ENCODE peak calls at places on chromosomes 11 and 22, in four cellular contexts. One of them, this sample, is unnamed.

GRCh38 chr22:32556150-32556549 is 81.5 kb downstream of the FBXO7 start:
- DNase-seq in mesothelial cell of epicardium: no peak
- DNase-seq in GM13977: no peak
- DNase-seq in fibroblast of the aortic adventitia: no peak
- DNase-seq in this sample: no peak

GRCh38 chr22:47328550-47329243 is 566.2 kb downstream of the TBC1D22A start:
- DNase-seq in mesothelial cell of epicardium: no peak
- DNase-seq in GM13977: no peak
- DNase-seq in fibroblast of the aortic adventitia: peak
- DNase-seq in this sample: no peak

GRCh38 chr11:69630009-69630870 is 10.7 kb upstream of the CCND1 start:
- DNase-seq in fibroblast of the aortic adventitia: no peak
- DNase-seq in GM13977: no peak
- DNase-seq in mesothelial cell of epicardium: no peak
- DNase-seq in this sample: no peak

GRCh38 chr11:117910525-117910924 is 18.7 kb downstream of the TMPRSS13 start:
- DNase-seq in GM13977: no peak
- DNase-seq in mesothelial cell of epicardium: no peak
- DNase-seq in fibroblast of the aortic adventitia: no peak
- DNase-seq in this sample: no peak

GRCh38 chr22:39139933-39140332 is 12.5 kb downstream of the CBX7 start:
- DNase-seq in GM13977: no peak
- DNase-seq in fibroblast of the aortic adventitia: no peak
- DNase-seq in mesothelial cell of epicardium: no peak
- DNase-seq in this sample: no peak

GRCh38 chr22:18988958-18989357 is 52.9 kb upstream of the PRODH start:
- DNase-seq in mesothelial cell of epicardium: no peak
- DNase-seq in fibroblast of the aortic adventitia: no peak
- DNase-seq in GM13977: no peak
- DNase-seq in this sample: no peak

GRCh38 chr22:32354360-32355351 is 3.0 kb upstream of the RFPL3 start:
- DNase-seq in mesothelial cell of epicardium: no peak
- DNase-seq in GM13977: no peak
- DNase-seq in fibroblast of the aortic adventitia: peak
- DNase-seq in this sample: no peak

GRCh38 chr11:2767751-2768150 is 68.0 kb upstream of the KCNQ1OT1 start:
- DNase-seq in GM13977: no peak
- DNase-seq in fibroblast of the aortic adventitia: no peak
- DNase-seq in mesothelial cell of epicardium: no peak
- DNase-seq in this sample: peak

GRCh38 chr22:25076281-25076680 is 123.4 kb upstream of the CRYBB3 start:
- DNase-seq in mesothelial cell of epicardium: no peak
- DNase-seq in fibroblast of the aortic adventitia: no peak
- DNase-seq in GM13977: no peak
- DNase-seq in this sample: no peak

GRCh38 chr11:63274776-63275175 is 31.4 kb upstream of the SLC22A25 start:
- DNase-seq in mesothelial cell of epicardium: no peak
- DNase-seq in GM13977: no peak
- DNase-seq in fibroblast of the aortic adventitia: no peak
- DNase-seq in this sample: no peak

GRCh38 chr11:76939219-76939631 is 78.5 kb downstream of the ACER3 start:
- DNase-seq in GM13977: no peak
- DNase-seq in fibroblast of the aortic adventitia: no peak
- DNase-seq in mesothelial cell of epicardium: no peak
- DNase-seq in this sample: no peak

GRCh38 chr11:134643519-134644042 is 231.5 kb upstream of the B3GAT1 start:
- DNase-seq in fibroblast of the aortic adventitia: no peak
- DNase-seq in GM13977: no peak
- DNase-seq in mesothelial cell of epicardium: peak
- DNase-seq in this sample: no peak

GRCh38 chr11:73209892-73210291 is 8.2 kb upstream of the P2RY2 start:
- DNase-seq in mesothelial cell of epicardium: no peak
- DNase-seq in fibroblast of the aortic adventitia: no peak
- DNase-seq in GM13977: no peak
- DNase-seq in this sample: no peak

GRCh38 chr22:22666307-22667091 is 22.1 kb downstream of the GGTLC2 start:
- DNase-seq in mesothelial cell of epicardium: peak
- DNase-seq in GM13977: no peak
- DNase-seq in fibroblast of the aortic adventitia: peak
- DNase-seq in this sample: peak

GRCh38 chr11:103988595-103988969 is 47.9 kb upstream of the DDI1 start:
- DNase-seq in fibroblast of the aortic adventitia: peak
- DNase-seq in GM13977: no peak
- DNase-seq in mesothelial cell of epicardium: no peak
- DNase-seq in this sample: no peak

GRCh38 chr22:29914165-29914564 is 31.2 kb downstream of the MTMR3 start:
- DNase-seq in fibroblast of the aortic adventitia: peak
- DNase-seq in mesothelial cell of epicardium: no peak
- DNase-seq in GM13977: no peak
- DNase-seq in this sample: no peak

DNA sequence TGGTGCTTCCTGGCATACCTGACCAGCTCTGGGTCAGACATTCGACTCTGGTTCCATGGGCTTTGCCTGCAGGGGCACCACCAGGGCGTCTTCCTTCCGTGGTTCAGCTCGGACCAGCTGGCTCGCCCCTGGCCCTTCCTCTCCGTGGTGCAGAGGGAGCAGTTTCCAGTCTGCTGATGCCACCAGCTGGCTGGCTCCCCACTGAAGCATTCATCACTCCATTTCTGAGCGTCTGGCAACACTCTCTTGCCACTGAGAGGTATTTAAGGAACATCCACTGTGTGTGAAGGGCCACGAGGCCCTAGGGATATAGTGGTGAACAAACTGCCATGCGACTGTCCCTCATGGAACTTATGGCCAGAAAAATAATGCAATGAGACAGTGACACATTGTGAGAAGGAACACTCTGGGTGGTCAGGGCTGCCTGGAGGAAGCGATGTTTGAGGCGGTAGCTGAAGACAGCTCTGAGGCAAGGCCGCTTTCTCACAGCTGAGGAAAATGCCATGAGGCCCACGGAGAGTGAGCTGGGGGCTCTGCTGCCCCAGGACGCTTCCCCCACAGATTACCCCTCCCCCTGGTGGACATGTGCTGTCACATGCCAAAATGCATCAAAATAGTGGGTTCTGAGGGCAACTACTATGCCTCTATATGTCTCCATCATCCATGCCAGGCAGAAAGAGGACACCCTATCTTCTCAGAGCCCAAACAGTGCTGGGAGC is 44.9 kb upstream of the ARFGAP3 start:
- DNase-seq in fibroblast of the aortic adventitia: no peak
- DNase-seq in mesothelial cell of epicardium: no peak
- DNase-seq in GM13977: no peak
- DNase-seq in this sample: no peak
- TF ChIP-seq CTCF in fibroblast of the aortic adventitia: peak
- TF ChIP-seq CTCF in mesothelial cell of epicardium: peak
- TF ChIP-seq CTCF in GM13977: peak
- TF ChIP-seq CTCF in this sample: peak

DNA sequence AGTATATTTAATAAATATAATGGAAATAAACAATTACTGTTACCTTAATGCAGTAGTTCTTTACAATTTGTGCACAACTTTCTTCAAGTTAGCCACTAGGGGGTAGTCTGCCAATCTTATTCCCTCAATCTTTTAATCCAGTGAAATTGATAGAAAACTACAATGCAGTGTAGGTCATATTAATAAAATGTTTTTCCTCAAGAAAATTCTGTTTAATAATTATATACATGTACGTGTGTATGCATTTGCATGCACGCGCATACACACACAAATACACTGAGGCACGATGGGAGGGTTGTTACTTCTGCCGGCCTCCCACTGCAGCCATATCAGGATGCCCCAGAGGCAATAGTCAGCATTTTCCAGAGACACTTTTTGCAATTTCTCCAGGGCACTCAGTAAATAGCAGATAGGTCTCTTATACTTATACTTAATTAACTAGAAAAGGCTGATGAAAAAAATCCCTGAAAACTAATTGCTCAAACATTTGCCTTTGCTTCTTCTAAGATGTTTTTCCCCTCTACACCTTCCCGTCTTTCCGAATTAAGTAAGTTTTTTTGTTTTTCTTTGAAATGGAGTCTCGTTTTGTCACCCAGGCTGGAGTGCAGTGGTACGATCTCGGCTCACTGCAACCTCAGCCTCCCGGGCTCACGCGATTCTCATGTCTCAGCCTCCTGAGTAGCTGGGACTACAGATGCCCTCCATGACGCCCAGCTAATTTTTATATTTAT is 3.1 kb downstream of the GAB2 start:
- DNase-seq in fibroblast of the aortic adventitia: peak
- DNase-seq in mesothelial cell of epicardium: no peak
- DNase-seq in GM13977: peak
- DNase-seq in this sample: no peak
- TF ChIP-seq CTCF in fibroblast of the aortic adventitia: peak
- TF ChIP-seq CTCF in mesothelial cell of epicardium: peak
- TF ChIP-seq CTCF in GM13977: peak
- TF ChIP-seq CTCF in this sample: peak

GRCh38 chr11:79768343-79768742 is 327.5 kb upstream of the TENM4 start:
- DNase-seq in fibroblast of the aortic adventitia: no peak
- DNase-seq in mesothelial cell of epicardium: no peak
- DNase-seq in GM13977: no peak
- DNase-seq in this sample: no peak

GRCh38 chr11:79758325-79758724 is 317.5 kb upstream of the TENM4 start:
- DNase-seq in fibroblast of the aortic adventitia: no peak
- DNase-seq in GM13977: no peak
- DNase-seq in mesothelial cell of epicardium: no peak
- DNase-seq in this sample: no peak

GRCh38 chr11:79762271-79762935 is 321.6 kb upstream of the TENM4 start:
- DNase-seq in GM13977: no peak
- DNase-seq in mesothelial cell of epicardium: no peak
- DNase-seq in fibroblast of the aortic adventitia: no peak
- DNase-seq in this sample: no peak
- TF ChIP-seq CTCF in GM13977: no peak
- TF ChIP-seq CTCF in mesothelial cell of epicardium: no peak
- TF ChIP-seq CTCF in fibroblast of the aortic adventitia: no peak
- TF ChIP-seq CTCF in this sample: no peak

GRCh38 chr11:1122356-1123002 is 35.3 kb upstream of the MUC5AC start:
- DNase-seq in fibroblast of the aortic adventitia: no peak
- DNase-seq in mesothelial cell of epicardium: peak
- DNase-seq in GM13977: no peak
- DNase-seq in this sample: no peak
- TF ChIP-seq CTCF in fibroblast of the aortic adventitia: no peak
- TF ChIP-seq CTCF in mesothelial cell of epicardium: no peak
- TF ChIP-seq CTCF in GM13977: no peak
- TF ChIP-seq CTCF in this sample: no peak

GRCh38 chr22:16658068-16658467 is 65.5 kb upstream of the CCT8L2 start:
- DNase-seq in mesothelial cell of epicardium: no peak
- DNase-seq in GM13977: no peak
- DNase-seq in fibroblast of the aortic adventitia: no peak
- DNase-seq in this sample: no peak

GRCh38 chr22:16651217-16651616 is 58.6 kb upstream of the CCT8L2 start:
- DNase-seq in fibroblast of the aortic adventitia: no peak
- DNase-seq in mesothelial cell of epicardium: no peak
- DNase-seq in GM13977: no peak
- DNase-seq in this sample: no peak

GRCh38 chr22:16654882-16655281 is 62.3 kb upstream of the CCT8L2 start:
- DNase-seq in fibroblast of the aortic adventitia: no peak
- DNase-seq in mesothelial cell of epicardium: no peak
- DNase-seq in GM13977: no peak
- DNase-seq in this sample: no peak
- TF ChIP-seq CTCF in fibroblast of the aortic adventitia: no peak
- TF ChIP-seq CTCF in mesothelial cell of epicardium: no peak
- TF ChIP-seq CTCF in GM13977: no peak
- TF ChIP-seq CTCF in this sample: no peak

GRCh38 chr11:97514446-97514845 is 1124.6 kb downstream of the JRKL start:
- DNase-seq in mesothelial cell of epicardium: no peak
- DNase-seq in GM13977: no peak
- DNase-seq in fibroblast of the aortic adventitia: no peak
- DNase-seq in this sample: no peak

DNA sequence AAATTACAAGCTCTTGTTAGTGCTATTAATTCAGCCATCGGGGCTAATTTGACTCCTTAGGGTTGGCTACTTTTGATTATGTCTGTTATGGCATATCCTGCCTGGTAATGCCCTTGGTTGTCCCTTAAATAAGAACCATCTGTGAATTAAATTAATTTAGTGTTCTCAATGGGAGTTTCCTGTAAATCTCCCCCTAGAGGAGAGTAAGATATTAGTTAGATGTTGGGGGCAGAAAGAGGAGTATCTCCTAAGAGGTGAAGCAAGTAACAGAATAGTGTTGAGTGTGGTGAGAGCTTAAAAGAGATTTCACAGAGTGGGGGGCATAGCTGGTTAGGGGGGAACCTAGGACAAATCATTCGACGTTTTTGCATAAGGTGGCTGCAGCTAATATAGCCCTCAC is 1126.9 kb downstream of the JRKL start:
- DNase-seq in GM13977: no peak
- DNase-seq in mesothelial cell of epicardium: no peak
- DNase-seq in fibroblast of the aortic adventitia: no peak
- DNase-seq in this sample: no peak
- TF ChIP-seq CTCF in GM13977: no peak
- TF ChIP-seq CTCF in mesothelial cell of epicardium: no peak
- TF ChIP-seq CTCF in fibroblast of the aortic adventitia: no peak
- TF ChIP-seq CTCF in this sample: no peak

DNA sequence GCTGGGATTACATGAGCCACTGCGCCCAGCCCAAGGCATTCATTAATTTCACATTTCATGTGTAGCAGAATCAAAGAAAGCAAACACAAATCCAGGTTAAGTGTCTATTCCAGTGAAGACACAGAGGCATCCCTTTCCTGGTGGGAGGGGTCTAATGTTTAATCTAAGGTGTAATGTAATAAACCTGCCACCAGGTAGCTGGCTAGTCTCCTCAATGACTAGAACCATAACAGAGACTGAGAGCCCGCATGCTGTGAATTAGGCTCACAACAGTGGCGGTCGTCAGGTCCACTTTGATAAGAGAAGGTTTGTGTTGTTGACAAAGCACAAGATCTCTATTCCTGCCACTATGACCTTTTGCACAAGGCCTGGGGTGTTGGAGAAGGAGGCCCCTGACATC is 64.2 kb upstream of the ADA2 start:
- DNase-seq in fibroblast of the aortic adventitia: no peak
- DNase-seq in GM13977: no peak
- DNase-seq in mesothelial cell of epicardium: no peak
- DNase-seq in this sample: no peak
- TF ChIP-seq CTCF in fibroblast of the aortic adventitia: no peak
- TF ChIP-seq CTCF in GM13977: no peak
- TF ChIP-seq CTCF in mesothelial cell of epicardium: no peak
- TF ChIP-seq CTCF in this sample: no peak

GRCh38 chr11:122599434-122599833 is 56.1 kb upstream of the UBASH3B start:
- DNase-seq in mesothelial cell of epicardium: no peak
- DNase-seq in fibroblast of the aortic adventitia: no peak
- DNase-seq in GM13977: no peak
- DNase-seq in this sample: no peak
- TF ChIP-seq CTCF in mesothelial cell of epicardium: no peak
- TF ChIP-seq CTCF in fibroblast of the aortic adventitia: no peak
- TF ChIP-seq CTCF in GM13977: no peak
- TF ChIP-seq CTCF in this sample: no peak

GRCh38 chr11:65857500-65858353 is at the start of gene CFL1:
- DNase-seq in GM13977: peak
- DNase-seq in fibroblast of the aortic adventitia: peak
- DNase-seq in mesothelial cell of epicardium: peak
- DNase-seq in this sample: peak
- TF ChIP-seq CTCF in GM13977: peak
- TF ChIP-seq CTCF in fibroblast of the aortic adventitia: no peak
- TF ChIP-seq CTCF in mesothelial cell of epicardium: no peak
- TF ChIP-seq CTCF in this sample: no peak

DNA sequence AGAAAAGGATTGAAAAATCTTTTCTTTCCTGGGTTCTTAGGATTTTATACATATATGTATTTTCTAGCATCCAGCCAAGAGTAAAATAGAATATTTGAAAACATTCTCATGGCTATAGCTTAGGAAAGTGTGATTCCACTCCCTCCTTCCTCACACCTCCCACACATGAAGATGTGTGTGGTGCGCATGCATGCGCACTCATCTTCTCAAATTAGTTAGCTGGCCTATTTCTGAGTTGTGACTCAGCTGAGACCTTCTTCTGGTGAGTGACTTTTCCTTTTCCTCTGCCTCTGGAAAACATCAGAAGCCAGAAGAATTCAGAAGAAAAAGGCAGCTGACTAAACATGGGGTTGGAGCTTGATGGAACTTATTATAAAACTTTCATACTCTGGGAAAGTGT is 149.8 kb downstream of the OR4C45 start:
- DNase-seq in mesothelial cell of epicardium: no peak
- DNase-seq in fibroblast of the aortic adventitia: no peak
- DNase-seq in GM13977: no peak
- DNase-seq in this sample: no peak
- TF ChIP-seq CTCF in mesothelial cell of epicardium: no peak
- TF ChIP-seq CTCF in fibroblast of the aortic adventitia: no peak
- TF ChIP-seq CTCF in GM13977: no peak
- TF ChIP-seq CTCF in this sample: no peak